ENCODE peak calls at places on chromosomes 2 and 18, in four cellular contexts. C is kidney epithelial cell, B is A549, L is dermis microvascular lymphatic vessel endothelial cell. Q is an unnamed sample.

GRCh38 chr18:43681661-43682060 is 404.4 kb upstream of the SYT4 start:
- DNase-seq in L (no peak), C (no peak), B (no peak), Q (no peak)

GRCh38 chr2:25347846-25348245 is 6.1 kb upstream of the DNMT3A start:
- DNase-seq in C (no peak), B (no peak), L (no peak), Q (no peak)

GRCh38 chr2:230346465-230346864 is 19.5 kb downstream of the SP140L start:
- DNase-seq in L (no peak), C (no peak), B (no peak), Q (no peak)

GRCh38 chr2:12766421-12766879 is 49.7 kb downstream of the TRIB2 start:
- DNase-seq in B (no peak), C (no peak), L (no peak), Q (no peak)

GRCh38 chr2:197248623-197249022 is 62.0 kb downstream of the ANKRD44 start:
- DNase-seq in C (no peak), B (no peak), L (no peak), Q (no peak)

GRCh38 chr2:132849118-132849517 is 179.1 kb upstream of the LYPD1 start:
- DNase-seq in C (no peak), L (no peak), B (no peak), Q (no peak)

GRCh38 chr2:128435576-128436497 is 117.2 kb upstream of the HS6ST1 start:
- DNase-seq in L (no peak), C (no peak), B (no peak), Q (no peak)

GRCh38 chr2:101341421-101341820 is 32.9 kb upstream of the RNF149 start:
- DNase-seq in C (no peak), L (no peak), B (no peak), Q (no peak)

GRCh38 chr2:30030361-30030760 is 109.0 kb upstream of the ALK start:
- DNase-seq in B (no peak), C (no peak), L (no peak), Q (no peak)

GRCh38 chr2:119008108-119008507 is 66.1 kb downstream of the MARCO start:
- DNase-seq in B (peak; percentile 40), C (no peak), L (no peak), Q (no peak)

GRCh38 chr2:54531558-54531957 is 75.4 kb downstream of the SPTBN1 start:
- DNase-seq in B (peak; percentile 84), L (no peak), C (peak; percentile 79), Q (no peak)

GRCh38 chr18:10850828-10851227 is 298.5 kb downstream of the PIEZO2 start:
- DNase-seq in B (no peak), C (no peak), L (no peak), Q (no peak)

GRCh38 chr2:102190425-102191107 is 3.7 kb downstream of the IL1RL2 start:
- DNase-seq in C (no peak), B (peak; percentile 27), L (no peak), Q (no peak)

GRCh38 chr2:241935314-241935713 is 65.8 kb downstream of the RTP5 start:
- DNase-seq in L (no peak), C (no peak), B (peak; percentile 18), Q (no peak)

GRCh38 chr2:56565143-56565542 is 381.4 kb downstream of the CCDC85A start:
- DNase-seq in C (no peak), L (no peak), B (no peak), Q (no peak)

GRCh38 chr2:33441235-33441810 is 35.1 kb upstream of the RASGRP3 start:
- DNase-seq in C (no peak), B (peak; percentile 80), L (peak; percentile 78), Q (peak; percentile 12)

GRCh38 chr18:35949903-35950627 is 22.4 kb upstream of the RMP24 start:
- DNase-seq in L (peak; percentile 33), B (peak; percentile 59), C (peak; percentile 14), Q (peak; percentile 40)

GRCh38 chr18:12461326-12461725 is 53.6 kb downstream of the PRELID3A start:
- DNase-seq in C (no peak), L (no peak), B (no peak), Q (no peak)

GRCh38 chr2:28251337-28251736 is 141.3 kb upstream of the FOSL2 start:
- DNase-seq in B (no peak), C (no peak), L (no peak), Q (no peak)

GRCh38 chr2:209331291-209331844 is 92.5 kb upstream of the MAP2 start:
- DNase-seq in C (no peak), B (peak; percentile 66), L (peak; percentile 26), Q (no peak)

GRCh38 chr2:62197609-62198236 is 1.8 kb downstream of the B3GNT2 start:
- DNase-seq in L (no peak), B (no peak), C (no peak), Q (peak; percentile 30)

GRCh38 chr18:5073026-5073944 is 123.8 kb downstream of the AKAIN1 start:
- DNase-seq in L (peak; percentile 4), C (no peak), B (peak; percentile 43), Q (peak; percentile 15)

GRCh38 chr2:175366814-175367213 is 185.3 kb upstream of the ATP5MC3 start:
- DNase-seq in B (peak; percentile 47), L (peak; percentile 29), C (peak; percentile 2), Q (peak; percentile 4)

Q was measured in activated naive CD8-positive, alpha-beta T cell treated with anti-CD3 and anti-CD28 coated beads for 36 hours.